ENCODE peak calls at places on chromosomes 16 and 17, in four cellular contexts. S is uterus; Z is IMR-90; Y is CD4-positive, alpha-beta T cell. D is an unnamed sample. For H3K9me3, the result is how much of the 10 kb centered on the place peaks cover.

GRCh38 chr17:17498606-17499301 is 2.6 kb upstream of the RASD1 start:
- DNase-seq in S (no peak), Z (no peak), Y (no peak), D (no peak)

GRCh38 chr17:69609495-69610315 is 195.2 kb downstream of the MAP2K6 start:
- DNase-seq in S (no peak), Z (peak), Y (no peak), D (no peak)

GRCh38 chr17:44105483-44105882 is 18.0 kb downstream of the HDAC5 start:
- DNase-seq in S (no peak), Z (no peak), Y (no peak), D (no peak)

GRCh38 chr17:77608431-77608830 is 350.1 kb upstream of the TNRC6C start:
- DNase-seq in S (no peak), Z (no peak), Y (no peak), D (no peak)

GRCh38 chr16:16171332-16171919 is 51.9 kb downstream of the ABCC6 start:
- DNase-seq in S (no peak), Z (no peak), Y (no peak), D (no peak)

GRCh38 chr17:56570199-56570598 is 23.3 kb upstream of the NOG start:
- DNase-seq in S (no peak), Z (no peak), Y (no peak), D (no peak)

GRCh38 chr16:85969159-85969558 is 70.2 kb downstream of the IRF8 start:
- DNase-seq in S (no peak), Z (peak), Y (no peak), D (no peak)

GRCh38 chr17:68399638-68400403 is 57.5 kb downstream of the WIPI1 start:
- DNase-seq in S (no peak), Z (peak), Y (peak), D (peak)

GRCh38 chr16:85984211-85984880 is 85.4 kb downstream of the IRF8 start:
- DNase-seq in S (no peak), Z (no peak), Y (no peak), D (no peak)

GRCh38 chr16:1989826-1990335 is at the start of gene SYNGR3:
- DNase-seq in S (no peak), Z (no peak), Y (no peak), D (no peak)

GRCh38 chr17:77345260-77345910 is 204.6 kb downstream of the SEC14L1 start:
- DNase-seq in S (no peak), Z (no peak), Y (no peak), D (no peak)

GRCh38 chr16:11636172-11636721 is 32.0 kb upstream of the SNN start:
- DNase-seq in S (no peak), Z (no peak), Y (no peak), D (no peak)

GRCh38 chr17:77291591-77292386 is 151.0 kb downstream of the SEC14L1 start:
- DNase-seq in S (no peak), Z (no peak), Y (no peak), D (no peak)

GRCh38 chr17:29179232-29180036 is 764 bp downstream of the MYO18A start:
- DNase-seq in S (peak), Z (no peak), Y (no peak), D (no peak)

GRCh38 chr17:9255838-9256237 is 234.5 kb downstream of the NTN1 start:
- DNase-seq in S (no peak), Z (no peak), Y (no peak), D (no peak)

GRCh38 chr17:81685108-81685507 is 1.3 kb downstream of the HGS start:
- DNase-seq in S (no peak), Z (peak), Y (no peak), D (peak)

GRCh38 chr16:1152123-1152638 is 725 bp upstream of the CACNA1H start:
- DNase-seq in S (peak), Z (no peak), Y (peak), D (peak)

GRCh38 chr17:78991906-78992532 is 12.3 kb upstream of the LGALS3BP start:
- DNase-seq in S (peak), Z (no peak), Y (no peak), D (no peak)

GRCh38 chr16:68575082-68575481 is 36.0 kb downstream of the ZFP90 start:
- DNase-seq in S (no peak), Z (no peak), Y (no peak), D (no peak)

GRCh38 chr16:68577352-68577853 is 38.3 kb downstream of the ZFP90 start:
- DNase-seq in S (no peak), Z (no peak), Y (no peak), D (no peak)

DNA sequence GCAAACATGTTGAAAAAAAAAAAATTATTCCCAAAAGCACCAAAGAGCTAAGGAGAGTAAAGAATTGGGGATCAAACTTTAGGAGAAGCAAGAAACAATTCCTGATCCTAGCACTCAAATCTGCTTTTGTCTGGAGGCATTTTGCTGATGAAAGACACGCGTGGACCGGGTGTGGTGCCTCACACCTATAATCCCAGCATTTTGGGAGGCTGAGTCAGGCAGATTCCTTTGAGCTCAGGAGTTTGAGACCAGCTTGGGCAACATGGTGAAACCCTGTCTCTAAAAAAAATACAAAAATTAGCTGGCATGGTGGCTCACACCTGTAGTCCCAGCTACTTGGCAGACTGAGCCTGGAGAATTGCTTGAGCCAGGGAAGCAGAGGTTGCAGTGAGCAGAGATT is 35.4 kb downstream of the ZFP90 start:
- DNase-seq in S (no peak), Z (no peak), Y (no peak), D (no peak)
- H3K9me3 ChIP-seq in S (under half), Z (half or more), Y (half or more), D (under half)

GRCh38 chr16:35599429-35600165 is 2140.2 kb downstream of the TP53TG3F start:
- DNase-seq in S (no peak), Z (no peak), Y (no peak), D (no peak)
- H3K9me3 ChIP-seq in S (under half), Z (under half), Y (under half), D (under half)

GRCh38 chr16:66408181-66409048 is 18.7 kb upstream of the BEAN1 start:
- DNase-seq in S (no peak), Z (peak), Y (no peak), D (peak)
- H3K9me3 ChIP-seq in S (under half), Z (under half), Y (under half), D (under half)

GRCh38 chr16:5938607-5939006 is 841.0 kb upstream of the EEF2KMT start:
- DNase-seq in S (no peak), Z (no peak), Y (no peak), D (no peak)
- H3K9me3 ChIP-seq in S (under half), Z (under half), Y (under half), D (under half)

DNA sequence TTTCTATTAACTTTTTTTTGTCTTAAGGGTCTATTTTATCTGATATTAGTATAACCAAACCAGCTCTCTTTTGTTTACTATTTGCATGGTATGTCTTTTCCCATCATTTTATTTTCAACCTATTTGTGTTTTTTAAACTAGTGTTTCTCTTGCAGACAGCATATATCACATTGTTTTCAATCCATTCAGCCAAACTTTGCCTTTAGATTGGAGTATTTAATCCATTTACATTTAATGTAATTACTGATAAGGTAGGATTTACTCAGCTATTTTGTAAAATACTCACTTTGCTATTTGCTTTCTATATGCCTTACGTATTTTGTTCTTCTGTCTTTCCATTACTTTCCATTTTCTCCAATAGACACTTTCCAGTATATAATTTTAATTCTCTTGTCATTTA is 108.0 kb upstream of the NACA2 start:
- DNase-seq in S (no peak), Z (no peak), Y (no peak), D (no peak)
- H3K9me3 ChIP-seq in S (under half), Z (under half), Y (under half), D (under half)

GRCh38 chr17:40328386-40328766 is 19.4 kb downstream of the RARA start:
- DNase-seq in S (no peak), Z (no peak), Y (no peak), D (no peak)

GRCh38 chr17:40329981-40330794 is 21.2 kb downstream of the RARA start:
- DNase-seq in S (peak), Z (no peak), Y (no peak), D (no peak)

GRCh38 chr17:40333781-40334453 is 24.9 kb downstream of the RARA start:
- DNase-seq in S (no peak), Z (no peak), Y (no peak), D (no peak)

GRCh38 chr17:40330850-40331470 is 22.0 kb downstream of the RARA start:
- DNase-seq in S (peak), Z (no peak), Y (no peak), D (no peak)

DNA sequence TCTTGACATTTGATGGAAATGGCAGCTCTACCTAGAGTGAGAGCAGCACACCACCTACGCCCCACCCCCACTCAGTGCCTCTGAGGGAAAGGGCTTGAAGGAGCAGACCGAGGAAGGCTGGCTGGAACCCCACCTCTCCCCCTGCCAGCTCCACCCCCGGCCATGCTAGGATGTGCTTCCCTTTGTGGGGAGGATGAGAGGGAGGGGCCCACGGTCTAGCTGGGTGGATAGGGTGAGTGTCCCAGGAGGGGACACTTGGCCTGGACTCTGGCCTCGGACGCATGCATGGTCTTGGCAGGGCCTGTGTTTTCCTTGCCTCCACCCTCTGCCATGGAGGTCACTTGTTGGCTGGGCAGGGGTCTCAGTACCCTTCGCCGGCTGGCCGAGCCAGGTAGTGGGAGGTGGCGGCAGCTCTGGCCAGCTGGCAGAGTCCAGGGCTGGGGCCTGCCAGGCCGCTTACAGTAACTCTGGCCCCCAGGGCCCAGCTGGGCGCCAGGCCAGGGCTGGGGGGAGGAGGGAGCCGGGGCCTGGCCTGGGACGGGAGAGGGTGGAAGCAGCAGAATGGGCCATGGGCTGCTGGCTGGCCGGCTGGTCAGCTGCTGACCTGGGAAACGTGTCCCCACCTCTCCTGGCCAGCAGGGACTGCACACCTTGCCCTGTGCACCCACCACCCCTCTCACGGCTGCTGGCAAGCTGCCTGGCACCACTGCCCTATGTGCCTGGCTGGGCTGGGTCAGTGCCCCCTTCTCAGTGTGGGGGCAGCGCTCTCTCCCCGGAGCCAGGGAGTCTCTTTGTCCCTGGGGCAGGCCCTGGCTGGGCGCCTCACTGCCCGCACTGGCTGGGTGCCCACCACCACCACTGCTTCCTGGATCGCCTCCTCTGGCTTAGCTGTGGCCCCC is 23.0 kb downstream of the RARA start:
- DNase-seq in S (peak), Z (no peak), Y (no peak), D (no peak)
- H3K9me3 ChIP-seq in S (under half), Z (under half), Y (under half), D (under half)

GRCh38 chr16:3305109-3306068 is at the start of the genes TIGD7 and ZNF75A:
- DNase-seq in S (peak), Z (peak), Y (peak), D (peak)
- H3K9me3 ChIP-seq in S (half or more), Z (under half), Y (under half), D (under half)

DNA sequence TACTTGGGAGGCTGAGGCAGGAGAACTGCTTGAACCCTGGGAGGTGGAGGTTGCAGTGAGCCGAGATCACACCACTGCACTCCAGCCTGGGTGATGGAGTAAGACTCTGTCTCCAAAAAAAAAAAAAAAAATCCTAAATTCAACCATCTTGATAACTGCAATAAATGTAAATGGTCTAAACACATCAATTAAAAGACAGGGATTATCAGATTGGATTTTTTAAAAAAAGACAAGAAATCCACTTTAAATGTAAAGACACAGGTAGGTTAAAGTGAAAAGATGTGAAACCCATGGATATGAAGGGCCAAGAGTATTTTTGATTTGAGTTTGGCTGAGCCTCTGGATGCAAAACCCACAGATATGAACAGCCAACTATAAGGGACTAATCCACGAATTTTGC is 64.2 kb upstream of the ATP2A3 start:
- DNase-seq in S (no peak), Z (no peak), Y (no peak), D (no peak)
- H3K9me3 ChIP-seq in S (under half), Z (under half), Y (under half), D (under half)

GRCh38 chr17:13171790-13172189 is 154.0 kb upstream of the ELAC2 start:
- DNase-seq in S (no peak), Z (no peak), Y (no peak), D (no peak)
- H3K9me3 ChIP-seq in S (under half), Z (under half), Y (under half), D (under half)

D was measured in CD4-positive, alpha-beta memory T cell.